ENCODE peak calls at places on chromosomes 2 and 18, in nine cellular contexts. N, W, B, V, J, K, S, Q and H are unnamed samples.

GRCh38 chr2:113171359-113172075 is 2.3 kb upstream of the PSD4 start:
- DNase-seq in N (no peak), W (no peak), B (no peak), V (no peak), J (no peak), K (no peak), S (no peak), Q (no peak), H (no peak)

GRCh38 chr2:77521931-77522470 is at the start of gene LRRTM4:
- DNase-seq in N (no peak), W (no peak), B (peak), V (no peak), J (peak), K (peak), S (no peak), Q (no peak), H (peak)

GRCh38 chr2:27728081-27728858 is 43.2 kb upstream of the MRPL33 start:
- DNase-seq in N (no peak), W (no peak), B (no peak), V (no peak), J (no peak), K (no peak), S (no peak), Q (no peak), H (no peak)

GRCh38 chr2:103435010-103435409 is 673.2 kb downstream of the TMEM182 start:
- DNase-seq in N (no peak), W (no peak), B (peak), V (no peak), J (no peak), K (no peak), S (no peak), Q (no peak), H (peak)

GRCh38 chr18:35407871-35408481 is 30.8 kb upstream of the ZNF396 start:
- DNase-seq in N (peak), W (no peak), B (peak), V (peak), J (peak), K (peak), S (peak), Q (no peak), H (peak)

GRCh38 chr2:70301344-70302194 is at the start of gene FAM136A:
- DNase-seq in N (peak), W (peak), B (peak), V (peak), J (peak), K (peak), S (peak), Q (peak), H (peak)

GRCh38 chr2:186036862-186037449 is 298.4 kb downstream of the FSIP2 start:
- DNase-seq in N (peak), W (no peak), B (no peak), V (no peak), J (no peak), K (peak), S (no peak), Q (no peak), H (no peak)

GRCh38 chr18:58928401-58928800 is 63.7 kb downstream of the ZNF532 start:
- DNase-seq in N (no peak), W (no peak), B (no peak), V (no peak), J (no peak), K (no peak), S (no peak), Q (no peak), H (no peak)

GRCh38 chr2:184654945-184655344 is 56.6 kb downstream of the ZNF804A start:
- DNase-seq in N (no peak), W (no peak), B (no peak), V (no peak), J (no peak), K (no peak), S (no peak), Q (no peak), H (no peak)

GRCh38 chr2:234528410-234529150 is 31.7 kb upstream of the ARL4C start:
- DNase-seq in N (no peak), W (no peak), B (no peak), V (no peak), J (no peak), K (no peak), S (no peak), Q (no peak), H (no peak)

GRCh38 chr2:107068069-107068468 is 182.1 kb upstream of the ST6GAL2 start:
- DNase-seq in N (no peak), W (no peak), B (no peak), V (no peak), J (no peak), K (peak), S (no peak), Q (no peak), H (peak)

GRCh38 chr2:26998323-26998722 is 27.9 kb downstream of the MAPRE3 start:
- DNase-seq in N (no peak), W (no peak), B (no peak), V (no peak), J (no peak), K (no peak), S (no peak), Q (no peak), H (no peak)

GRCh38 chr2:107669335-107669734 is 157.4 kb upstream of the RGPD4 start:
- DNase-seq in N (peak), W (no peak), B (no peak), V (no peak), J (no peak), K (peak), S (peak), Q (no peak), H (peak)

GRCh38 chr2:78532762-78533399 is 492.6 kb upstream of the REG3G start:
- DNase-seq in N (no peak), W (no peak), B (no peak), V (no peak), J (no peak), K (no peak), S (no peak), Q (no peak), H (peak)

GRCh38 chr2:193907561-193907960 is 1712.8 kb upstream of the TMEFF2 start:
- DNase-seq in N (no peak), W (no peak), B (peak), V (no peak), J (no peak), K (no peak), S (no peak), Q (no peak), H (no peak)

GRCh38 chr2:84873350-84873749 is 7.5 kb downstream of the TRABD2A start:
- DNase-seq in N (no peak), W (no peak), B (no peak), V (no peak), J (no peak), K (no peak), S (no peak), Q (no peak), H (no peak)